ENCODE peak calls at places on chromosomes 13 and 19, in eight cellular contexts. O, D, E, N, F, H, Z and Q are unnamed samples.

GRCh38 chr13:98416408-98416807 is 160.5 kb downstream of the STK24 start:
- DNase-seq in D (no peak), O (peak), E (no peak), H (no peak), F (no peak), N (no peak), Z (no peak), Q (no peak)

GRCh38 chr19:49844138-49844740 is 6.7 kb upstream of the PTOV1 start:
- DNase-seq in Z (no peak), F (no peak), O (no peak), N (no peak), H (no peak), D (no peak), E (no peak), Q (no peak)

GRCh38 chr19:8387688-8388611 is 2.2 kb upstream of the RAB11B start:
- DNase-seq in Z (no peak), F (no peak), H (no peak), N (no peak), E (no peak), O (no peak), D (no peak), Q (no peak)

GRCh38 chr19:55642153-55643002 is 1.1 kb upstream of the ZNF581 start:
- DNase-seq in Z (no peak), H (no peak), D (peak), N (no peak), E (no peak), O (peak), F (peak), Q (no peak)

GRCh38 chr13:99339736-99340392 is 32.7 kb upstream of the GPR183 start:
- DNase-seq in O (peak), Z (no peak), F (no peak), D (no peak), N (peak), E (no peak), H (peak), Q (no peak)

GRCh38 chr19:31139871-31140505 is 209.2 kb downstream of the TSHZ3 start:
- DNase-seq in N (no peak), D (no peak), F (no peak), O (no peak), E (no peak), Z (no peak), H (peak), Q (no peak)

GRCh38 chr13:109628251-109628699 is 158.1 kb downstream of the IRS2 start:
- DNase-seq in Z (no peak), N (no peak), D (no peak), F (no peak), O (no peak), H (peak), E (no peak), Q (no peak)

GRCh38 chr13:28494537-28494860 is 429 bp downstream of the FLT1 start:
- DNase-seq in N (no peak), Z (no peak), F (peak), D (no peak), O (no peak), E (no peak), H (no peak), Q (no peak)

GRCh38 chr19:39211731-39212376 is 7.8 kb upstream of the SYCN start:
- DNase-seq in H (no peak), E (no peak), N (no peak), F (no peak), O (no peak), D (no peak), Z (no peak), Q (no peak)

GRCh38 chr13:103976371-103976770 is 910.2 kb upstream of the SLC10A2 start:
- DNase-seq in F (no peak), Z (no peak), N (no peak), H (no peak), D (no peak), O (no peak), E (no peak), Q (no peak)

GRCh38 chr13:114226088-114226487 is 8.6 kb upstream of the CDC16 start:
- DNase-seq in F (no peak), Z (no peak), H (no peak), D (no peak), E (no peak), N (no peak), O (no peak), Q (no peak)

GRCh38 chr19:35115538-35115951 is at the start of gene FXYD3:
- DNase-seq in H (no peak), N (no peak), E (no peak), D (no peak), Z (no peak), O (peak), F (no peak), Q (no peak)

GRCh38 chr13:97141564-97142005 is 80.5 kb upstream of the MBNL2 start:
- DNase-seq in O (peak), E (no peak), F (peak), N (no peak), D (no peak), H (peak), Z (no peak), Q (no peak)

GRCh38 chr13:48975101-48975925 is at the start of gene FNDC3A:
- DNase-seq in H (peak), Z (peak), O (peak), D (no peak), N (peak), F (peak), E (no peak), Q (peak)

GRCh38 chr19:16459680-16460079 is 12.1 kb downstream of the EPS15L1 start:
- DNase-seq in Z (no peak), O (no peak), H (no peak), E (no peak), D (no peak), N (no peak), F (no peak), Q (no peak)